ENCODE peak calls at places on chromosomes 7 and 10, in four cellular contexts. P is ACHN, X is H1, U is endothelial cell. Y is an unnamed sample.

GRCh38 chr7:82050792-82051191 is 280.9 kb upstream of the HGF start:
- DNase-seq in P (no peak), X (no peak), U (no peak), Y (no peak)

GRCh38 chr10:27504897-27505457 is 873 bp downstream of the RAB18 start:
- DNase-seq in P (peak), X (no peak), U (no peak), Y (no peak)

GRCh38 chr10:129467346-129468119 is 492 bp downstream of the MGMT start:
- DNase-seq in P (peak), X (no peak), U (no peak), Y (no peak)

GRCh38 chr7:17991866-17992648 is 35.6 kb downstream of the PRPS1L1 start:
- DNase-seq in P (no peak), X (no peak), U (peak), Y (no peak)

GRCh38 chr10:44307691-44308090 is 77.2 kb downstream of the CXCL12 start:
- DNase-seq in P (no peak), X (no peak), U (no peak), Y (no peak)

GRCh38 chr7:102236592-102237287 is 49.9 kb upstream of the SH2B2 start:
- DNase-seq in P (peak), X (peak), U (peak), Y (no peak)

GRCh38 chr10:79559726-79560125 is 481 bp downstream of the SFTPA2 start:
- DNase-seq in P (peak), X (no peak), U (no peak), Y (no peak)

GRCh38 chr10:22552888-22553378 is 161.4 kb downstream of the PIP4K2A start:
- DNase-seq in P (no peak), X (no peak), U (no peak), Y (no peak)

GRCh38 chr10:79243211-79244067 is 103.8 kb upstream of the PPIF start:
- DNase-seq in P (no peak), X (no peak), U (peak), Y (no peak)

GRCh38 chr10:773562-774161 is 84.2 kb upstream of the DIP2C start:
- DNase-seq in P (peak), X (no peak), U (no peak), Y (no peak)

GRCh38 chr7:106794276-106795136 is 70.6 kb upstream of the PIK3CG start:
- DNase-seq in P (no peak), X (no peak), U (no peak), Y (no peak)

GRCh38 chr7:93551063-93551895 is 23.2 kb downstream of the CALCR start:
- DNase-seq in P (peak), X (no peak), U (peak), Y (no peak)

GRCh38 chr7:102897211-102897621 is 15.6 kb upstream of the LRRC17 start:
- DNase-seq in P (no peak), X (no peak), U (no peak), Y (no peak)

GRCh38 chr7:38796636-38797501 is 112.1 kb downstream of the VPS41 start:
- DNase-seq in P (peak), X (no peak), U (peak), Y (no peak)

GRCh38 chr7:30327813-30328212 is 43.4 kb downstream of the ZNRF2 start:
- DNase-seq in P (peak), X (no peak), U (no peak), Y (no peak)

GRCh38 chr7:16900212-16900768 is 18.5 kb upstream of the AGR3 start:
- DNase-seq in P (no peak), X (no peak), U (no peak), Y (no peak)

GRCh38 chr10:17989908-17990767 is 38.4 kb downstream of the SLC39A12 start:
- DNase-seq in P (peak), X (no peak), U (no peak), Y (no peak)

GRCh38 chr7:144834516-144835165 is 1.2 kb downstream of the TPK1 start:
- DNase-seq in P (peak), X (no peak), U (no peak), Y (no peak)

GRCh38 chr7:123824754-123825067 is 20.3 kb upstream of the HYAL4 start:
- DNase-seq in P (no peak), X (no peak), U (no peak), Y (no peak)

Y was measured in iPS DF 19.7.